ENCODE peak calls at places on chromosomes 4 and X, in eight cellular contexts. A, U, C, V, N, T, S and E are unnamed samples.

GRCh38 chr4:14855719-14856075 is 146.6 kb upstream of the CPEB2 start:
- DNase-seq in N (no peak), V (no peak), C (no peak), U (no peak), S (no peak), A (no peak), T (no peak), E (no peak)

GRCh38 chr4:8727131-8727530 is 134.6 kb downstream of the CPZ start:
- DNase-seq in A (no peak), C (no peak), S (no peak), T (no peak), N (no peak), V (no peak), U (no peak), E (no peak)

GRCh38 chr4:120918788-120919187 is 3.7 kb downstream of the PRDM5 start:
- DNase-seq in C (no peak), S (no peak), V (no peak), N (no peak), U (no peak), T (no peak), A (no peak), E (no peak)

GRCh38 chr4:35972814-35973213 is 271.5 kb downstream of the ARAP2 start:
- DNase-seq in N (no peak), U (no peak), V (no peak), S (no peak), C (no peak), A (no peak), T (no peak), E (no peak)

GRCh38 chr4:173521474-173522159 is 8.4 kb downstream of the HAND2 start:
- DNase-seq in U (no peak), V (no peak), N (peak), S (no peak), A (peak), C (no peak), T (no peak), E (no peak)

GRCh38 chr4:81919810-81920209 is 448.1 kb upstream of the RASGEF1B start:
- DNase-seq in C (no peak), S (no peak), T (no peak), U (no peak), N (no peak), V (no peak), A (no peak), E (no peak)

GRCh38 chrX:52979568-52979967 is 21.2 kb upstream of the FAM156A start:
- DNase-seq in C (peak), V (no peak), U (no peak), A (no peak), S (no peak), T (no peak), N (no peak), E (no peak)

GRCh38 chrX:46913710-46914109 is 1.5 kb downstream of the JADE3 start:
- DNase-seq in A (no peak), U (peak), V (no peak), S (peak), T (peak), N (no peak), C (no peak), E (no peak)

GRCh38 chr4:830776-831482 is 5.0 kb upstream of the CPLX1 start:
- DNase-seq in C (no peak), T (no peak), A (no peak), U (no peak), N (no peak), V (no peak), S (no peak), E (no peak)

GRCh38 chrX:74492720-74493201 is 71.5 kb downstream of the SLC16A2 start:
- DNase-seq in S (peak), N (peak), C (no peak), A (peak), V (no peak), U (no peak), T (no peak), E (peak)

GRCh38 chrX:72169008-72169728 is 12.4 kb upstream of the PIN4 start:
- DNase-seq in U (peak), N (no peak), C (no peak), V (no peak), S (peak), T (no peak), A (no peak), E (no peak)

GRCh38 chr4:139242511-139243051 is 37.4 kb downstream of the MGARP start:
- DNase-seq in U (peak), T (no peak), S (no peak), A (no peak), V (no peak), N (no peak), C (no peak), E (no peak)

GRCh38 chrX:101347859-101348451 is 587 bp downstream of the TIMM8A start:
- DNase-seq in V (no peak), T (no peak), U (peak), N (no peak), C (no peak), A (no peak), S (no peak), E (no peak)

GRCh38 chr4:167111622-167112021 is 122.7 kb downstream of the SPOCK3 start:
- DNase-seq in T (no peak), A (no peak), V (no peak), N (no peak), S (no peak), C (no peak), U (no peak), E (no peak)

GRCh38 chr4:185392156-185392555 is 3.6 kb downstream of the LRP2BP start:
- DNase-seq in V (no peak), A (no peak), C (no peak), N (no peak), U (no peak), T (no peak), S (no peak), E (no peak)

GRCh38 chr4:100823066-100823992 is 305.5 kb upstream of the EMCN start:
- DNase-seq in S (no peak), T (peak), U (peak), C (no peak), N (no peak), V (peak), A (no peak), E (no peak)

GRCh38 chrX:63754141-63754859 is 30.7 kb downstream of the ARHGEF9 start:
- DNase-seq in U (peak), C (no peak), S (peak), V (no peak), A (no peak), T (no peak), N (no peak), E (no peak)

GRCh38 chrX:19875051-19875432 is 12.4 kb downstream of the SH3KBP1 start:
- DNase-seq in T (no peak), C (no peak), U (peak), V (no peak), S (peak), N (no peak), A (no peak), E (no peak)

GRCh38 chr4:126051709-126052424 is 737.1 kb downstream of the FAT4 start:
- DNase-seq in S (no peak), T (no peak), N (no peak), U (peak), A (no peak), V (no peak), C (no peak), E (no peak)

GRCh38 chrX:23008431-23009099 is 8.8 kb downstream of the DDX53 start:
- DNase-seq in U (peak), C (no peak), A (no peak), N (no peak), T (no peak), V (peak), S (no peak), E (no peak)

GRCh38 chr4:24680746-24681145 is 96.4 kb upstream of the DHX15 start:
- DNase-seq in S (no peak), V (no peak), N (no peak), A (no peak), T (no peak), U (no peak), C (no peak), E (no peak)

GRCh38 chr4:24688453-24688852 is 104.1 kb upstream of the DHX15 start:
- DNase-seq in V (no peak), S (no peak), N (no peak), T (no peak), A (no peak), U (no peak), C (no peak), E (no peak)

GRCh38 chr4:24686866-24687672 is 102.7 kb upstream of the DHX15 start:
- DNase-seq in C (no peak), U (peak), T (peak), S (no peak), A (peak), V (peak), N (peak), E (peak)

GRCh38 chr4:24683116-24683515 is 98.8 kb upstream of the DHX15 start:
- DNase-seq in S (no peak), C (no peak), A (no peak), T (no peak), U (no peak), V (no peak), N (no peak), E (no peak)
- TF ChIP-seq CTCF in S (no peak), C (no peak), A (no peak), T (no peak), U (no peak), V (no peak), N (no peak), E (no peak)

DNA sequence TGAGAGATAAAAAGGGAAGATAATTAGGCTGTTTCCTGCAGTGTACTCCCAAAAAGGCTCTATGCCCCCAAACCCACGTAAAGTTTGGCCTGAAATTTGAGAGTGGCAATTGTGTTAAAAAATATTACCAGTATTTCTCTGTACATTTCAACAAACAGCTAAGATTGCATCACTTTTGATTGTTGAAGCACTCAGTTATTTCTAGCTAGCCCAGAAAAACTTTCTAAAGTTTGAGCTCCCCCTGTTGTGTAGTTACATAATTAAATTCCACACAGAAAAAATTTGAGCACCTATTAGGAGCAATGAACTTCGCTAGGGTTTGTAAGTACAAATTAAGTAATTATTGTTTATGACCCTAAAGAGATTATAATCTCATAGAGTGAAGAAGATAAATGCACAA is 109.4 kb downstream of the DLG3 start:
- DNase-seq in C (no peak), A (no peak), T (peak), V (no peak), U (peak), N (no peak), S (no peak), E (no peak)
- TF ChIP-seq CTCF in C (no peak), A (no peak), T (peak), V (peak), U (peak), N (no peak), S (no peak), E (no peak)

GRCh38 chr4:39638358-39639239 is at the start of gene SMIM14:
- DNase-seq in C (peak), A (peak), S (peak), U (peak), T (peak), N (peak), V (no peak), E (peak)

GRCh38 chr4:39637572-39638357 is 900 bp downstream of the SMIM14 start:
- DNase-seq in T (peak), N (peak), S (peak), C (peak), V (no peak), A (peak), U (peak), E (peak)

GRCh38 chr4:39641451-39641850 is 2.8 kb upstream of the SMIM14 start:
- DNase-seq in A (no peak), N (no peak), T (no peak), U (no peak), V (no peak), S (no peak), C (no peak), E (no peak)

GRCh38 chr4:39635023-39635422 is 3.6 kb downstream of the SMIM14 start:
- DNase-seq in S (no peak), U (no peak), C (no peak), N (no peak), V (no peak), T (peak), A (no peak), E (no peak)

DNA sequence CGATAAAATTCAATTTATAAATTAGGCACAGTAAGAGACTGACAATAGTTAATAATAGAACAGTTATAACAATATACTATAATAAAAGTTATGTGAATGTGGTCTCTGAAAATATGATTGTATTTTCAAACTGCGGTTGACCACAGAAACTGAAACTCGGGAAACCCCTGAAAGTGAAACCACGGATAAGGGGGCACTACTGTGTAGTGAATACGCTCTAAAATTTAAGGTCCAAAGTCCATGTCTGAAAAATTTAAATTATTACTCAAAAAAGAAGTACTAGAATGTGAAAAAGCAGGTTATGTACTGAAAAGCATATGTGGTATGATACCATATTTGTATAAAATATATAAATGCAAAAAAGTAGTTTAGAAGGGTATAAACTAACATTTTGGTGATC is 1.9 kb downstream of the SMIM14 start:
- DNase-seq in A (no peak), U (peak), C (no peak), S (no peak), T (no peak), V (no peak), N (no peak), E (no peak)
- TF ChIP-seq CTCF in A (no peak), U (no peak), C (no peak), S (no peak), T (no peak), V (no peak), N (no peak), E (no peak)

GRCh38 chr4:40838742-40839141 is 89.0 kb downstream of the NSUN7 start:
- DNase-seq in V (no peak), S (no peak), T (no peak), C (no peak), A (no peak), U (peak), N (no peak), E (no peak)
- TF ChIP-seq CTCF in V (no peak), S (no peak), T (no peak), C (no peak), A (no peak), U (peak), N (no peak), E (peak)

GRCh38 chr4:164933244-164933643 is 44.2 kb downstream of the TRIM61 start:
- DNase-seq in A (no peak), U (no peak), N (no peak), S (no peak), C (no peak), T (no peak), V (no peak), E (no peak)

GRCh38 chr4:164931551-164932324 is 45.7 kb downstream of the TRIM61 start:
- DNase-seq in U (no peak), A (no peak), S (no peak), C (no peak), N (no peak), T (no peak), V (no peak), E (no peak)

GRCh38 chr4:164935363-164935762 is 42.1 kb downstream of the TRIM61 start:
- DNase-seq in V (no peak), A (no peak), N (no peak), C (no peak), T (no peak), S (no peak), U (no peak), E (no peak)

GRCh38 chr4:164943192-164943591 is 34.3 kb downstream of the TRIM61 start:
- DNase-seq in T (no peak), C (no peak), N (no peak), S (no peak), U (no peak), V (no peak), A (no peak), E (no peak)

DNA sequence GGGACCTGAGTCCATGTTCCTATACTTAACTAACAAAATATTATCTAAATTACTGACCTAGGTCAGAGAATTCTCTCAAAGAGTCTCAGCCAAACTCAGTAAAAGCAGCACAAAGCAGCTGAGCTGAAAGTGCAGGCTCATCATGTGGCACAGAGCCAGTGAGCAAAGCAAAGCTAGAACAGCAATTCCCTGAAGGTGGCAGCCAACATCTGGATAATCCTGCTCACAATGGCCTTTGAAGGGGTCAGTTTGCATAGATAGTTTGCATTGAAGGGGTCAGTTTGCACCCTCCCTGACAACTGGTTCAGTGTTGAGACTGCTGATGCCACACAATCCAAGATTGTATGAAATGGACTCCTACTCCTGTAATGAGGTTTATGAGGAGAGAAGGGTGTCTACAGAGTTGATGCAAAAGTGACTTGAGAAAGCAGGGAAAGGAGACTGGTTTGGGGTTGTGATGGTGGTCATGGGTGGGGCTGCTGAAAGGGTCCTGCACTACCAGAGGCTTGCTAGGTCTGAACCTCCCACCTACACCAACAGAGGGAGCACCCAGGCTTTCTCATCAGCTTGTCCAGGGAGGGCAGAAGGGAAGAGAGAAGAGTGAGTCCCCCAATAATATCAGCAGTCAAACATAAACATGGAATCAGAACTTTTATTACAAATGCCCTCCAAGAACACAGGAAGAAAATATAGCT is 39.7 kb downstream of the TRIM61 start:
- DNase-seq in S (no peak), N (no peak), C (no peak), T (no peak), A (no peak), V (no peak), U (peak), E (no peak)
- TF ChIP-seq CTCF in S (no peak), N (peak), C (no peak), T (no peak), A (no peak), V (peak), U (peak), E (peak)

GRCh38 chr4:43886196-43886595 is 562.4 kb downstream of the KCTD8 start:
- DNase-seq in V (no peak), A (no peak), T (no peak), C (no peak), U (no peak), S (no peak), N (no peak), E (no peak)

DNA sequence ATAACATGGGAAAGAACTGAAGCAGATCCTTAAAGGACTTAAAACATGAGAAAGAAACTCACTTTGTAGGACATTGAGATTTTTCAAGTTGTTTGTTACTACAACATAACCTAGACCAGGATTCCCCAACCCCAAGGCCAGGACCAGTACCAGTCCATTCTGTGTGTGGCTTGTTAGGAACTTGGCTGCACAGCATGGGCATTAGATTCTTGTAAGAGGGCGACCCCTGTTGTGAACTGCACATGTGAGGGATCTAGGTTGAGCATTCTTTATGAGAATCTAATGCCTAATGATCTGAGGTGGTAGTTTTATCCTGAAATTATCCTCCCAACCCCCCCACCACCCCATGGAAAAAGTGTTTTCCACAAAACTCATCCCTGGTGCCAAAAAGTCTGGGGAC is 566.1 kb downstream of the KCTD8 start:
- DNase-seq in C (no peak), V (no peak), S (peak), U (no peak), T (no peak), A (no peak), N (no peak), E (no peak)
- TF ChIP-seq CTCF in C (no peak), V (no peak), S (no peak), U (no peak), T (no peak), A (no peak), N (no peak), E (no peak)

DNA sequence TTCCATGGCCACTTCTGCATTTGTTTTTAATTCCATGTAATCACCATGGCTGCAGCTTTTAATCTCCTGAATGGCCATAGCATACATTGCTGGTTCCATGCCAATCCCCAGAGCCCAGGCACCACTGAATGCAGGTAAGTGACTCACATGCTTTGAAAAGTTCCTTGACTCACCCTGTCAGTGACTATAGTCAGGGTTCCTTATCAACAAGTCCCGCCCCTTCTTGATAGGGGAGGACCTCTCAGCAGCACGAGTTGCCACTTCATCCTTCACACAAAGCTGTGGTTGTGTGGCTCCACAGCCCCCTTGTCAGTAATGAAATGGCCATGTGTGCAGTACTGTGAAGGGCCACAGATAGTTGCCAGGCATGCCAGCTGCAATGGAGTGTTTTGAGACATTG is 516.6 kb downstream of the PPARGC1A start:
- DNase-seq in T (peak), C (no peak), U (peak), S (no peak), V (no peak), N (no peak), A (no peak), E (no peak)
- TF ChIP-seq CTCF in T (no peak), C (no peak), U (no peak), S (no peak), V (no peak), N (no peak), A (no peak), E (no peak)